ENCODE peak calls at places on chromosomes 12 and 14, in ten cellular contexts. H is upper lobe of right lung, N is colonic mucosa, G is tibial nerve, F is transverse colon, C is HCT116, T is Panc1, Z is A549, R is fibroblast of lung, M is mesenchymal stem cell. J is an unnamed sample.

GRCh38 chr12:106360400-106360994 is 2.9 kb downstream of the POLR3B start:
- DNase-seq in T (no peak), G (no peak), N (no peak), F (no peak), M (no peak), C (no peak), Z (no peak), R (no peak), H (no peak), J (no peak)

GRCh38 chr14:100294213-100294962 is 11.9 kb downstream of the SLC25A29 start:
- DNase-seq in F (peak; percentile 6), H (peak; percentile 47), R (no peak), M (no peak), G (no peak), Z (no peak), C (no peak), T (no peak), N (no peak), J (peak; percentile 6)

GRCh38 chr12:68686262-68686594 is 550 bp upstream of the NUP107 start:
- DNase-seq in N (no peak), R (no peak), C (no peak), F (no peak), T (no peak), Z (no peak), H (no peak), G (no peak), M (no peak), J (no peak)

GRCh38 chr14:26766726-26767125 is 168.9 kb upstream of the NOVA1 start:
- DNase-seq in H (no peak), M (no peak), T (no peak), R (peak; percentile 35), Z (no peak), C (no peak), G (no peak), F (no peak), N (no peak), J (no peak)

GRCh38 chr12:76085159-76085868 is 829 bp upstream of the NAP1L1 start:
- DNase-seq in H (no peak), R (no peak), M (peak; percentile 88), T (no peak), G (no peak), C (no peak), Z (no peak), F (no peak), N (peak; percentile 26), J (no peak)

GRCh38 chr12:124375789-124376175 is 80.9 kb downstream of the RFLNA start:
- DNase-seq in M (no peak), C (no peak), F (no peak), H (no peak), T (no peak), G (no peak), R (no peak), N (no peak), Z (no peak), J (no peak)

GRCh38 chr14:51873221-51873893 is 12.9 kb downstream of the GNG2 start:
- DNase-seq in M (peak; percentile 97), F (no peak), Z (peak; percentile 61), H (no peak), T (no peak), N (no peak), R (peak; percentile 94), G (no peak), C (peak; percentile 24), J (no peak)

GRCh38 chr12:54993181-54993835 is 8.7 kb upstream of the TESPA1 start:
- DNase-seq in T (peak; percentile 58), M (peak; percentile 65), N (peak; percentile 50), F (peak; percentile 36), Z (peak; percentile 63), R (peak; percentile 68), H (no peak), C (peak; percentile 74), G (peak; percentile 73), J (peak; percentile 65)

GRCh38 chr14:36941783-36942521 is 230.5 kb downstream of the SLC25A21 start:
- DNase-seq in N (peak; percentile 78), G (peak; percentile 86), H (peak; percentile 84), T (peak; percentile 64), M (peak; percentile 62), R (peak; percentile 69), Z (peak; percentile 34), F (peak; percentile 72), C (peak; percentile 60), J (peak; percentile 83)

GRCh38 chr14:91232631-91233030 is 11.9 kb downstream of the GPR68 start:
- DNase-seq in G (no peak), N (no peak), M (no peak), H (no peak), C (no peak), R (no peak), T (no peak), Z (no peak), F (no peak), J (no peak)

GRCh38 chr12:57837779-57838562 is 8.6 kb downstream of the CTDSP2 start:
- DNase-seq in M (peak; percentile 82), Z (no peak), R (peak; percentile 77), T (no peak), N (no peak), C (no peak), H (peak; percentile 76), F (no peak), G (no peak), J (no peak)

GRCh38 chr12:57840701-57841100 is 5.8 kb downstream of the CTDSP2 start:
- DNase-seq in Z (no peak), G (peak; percentile 49), M (peak; percentile 44), C (no peak), N (peak; percentile 53), T (no peak), R (no peak), F (no peak), H (no peak), J (no peak)

GRCh38 chr12:57838594-57839302 is 7.8 kb downstream of the CTDSP2 start:
- DNase-seq in R (no peak), C (no peak), M (no peak), N (no peak), F (no peak), G (no peak), Z (no peak), T (no peak), H (no peak), J (no peak)

GRCh38 chr12:57841445-57841844 is 5.1 kb downstream of the CTDSP2 start:
- DNase-seq in H (no peak), C (no peak), Z (no peak), G (no peak), T (no peak), N (no peak), F (no peak), M (no peak), R (no peak), J (no peak)

DNA sequence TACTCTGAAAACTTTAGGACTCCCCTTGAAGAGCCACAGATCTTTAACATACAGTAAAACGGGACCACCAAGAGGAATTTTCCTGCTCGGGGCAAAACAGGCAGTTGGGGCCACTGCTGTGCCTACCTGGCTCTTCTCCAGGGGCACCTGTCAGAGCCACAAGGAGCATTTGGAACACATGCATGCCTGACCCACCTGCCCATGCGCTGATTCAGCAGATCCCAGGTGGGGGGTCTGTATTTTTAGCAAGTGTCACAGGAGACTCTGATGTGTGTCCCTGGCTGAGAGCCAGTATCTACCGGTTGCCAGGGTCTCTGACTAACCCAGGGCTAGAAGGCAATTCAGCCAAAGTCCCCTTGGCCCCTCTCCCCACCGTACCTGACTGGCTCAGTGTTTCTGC is 6.5 kb downstream of the CTDSP2 start:
- DNase-seq in Z (no peak), F (no peak), C (no peak), M (no peak), T (no peak), N (no peak), R (no peak), G (no peak), H (no peak), J (no peak)
- H3K4me3 ChIP-seq in Z (no peak overlapping the region), F (no peak overlapping the region), C (no peak overlapping the region), M (no peak overlapping the region), T (no peak overlapping the region), N (no peak overlapping the region), R (no peak overlapping the region), G (no peak overlapping the region), H (peak overlapping the region; percentile 12), J (no peak overlapping the region)

DNA sequence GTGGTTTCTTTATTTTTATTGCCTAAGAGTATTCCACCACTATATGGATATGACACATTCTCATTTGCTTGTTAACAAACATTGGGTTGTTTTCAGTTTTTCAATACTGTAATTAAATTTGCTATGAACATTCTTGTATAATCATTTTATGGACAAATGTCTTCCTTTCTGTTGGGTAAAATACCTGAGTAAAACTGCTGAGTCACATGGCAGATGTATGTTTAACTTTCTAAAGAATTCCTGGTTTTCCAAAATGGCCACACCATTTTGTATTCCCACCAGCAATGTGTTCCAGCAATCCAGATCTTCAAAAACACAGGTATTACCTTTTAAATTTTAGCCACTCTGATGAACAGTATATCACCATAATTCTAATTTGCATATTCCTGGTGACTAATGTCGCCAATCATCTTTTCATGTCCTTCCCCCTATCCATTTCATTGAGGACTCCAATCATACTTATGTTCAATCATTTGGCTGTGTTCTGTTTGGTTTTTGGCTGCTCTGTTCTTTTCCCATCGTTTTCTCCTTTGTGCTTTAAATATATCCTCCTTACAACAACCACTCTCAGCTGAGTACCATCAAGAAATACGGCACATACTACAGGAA is 36.0 kb downstream of the CDK17 start:
- DNase-seq in G (no peak), C (no peak), N (no peak), H (no peak), R (no peak), T (no peak), F (no peak), Z (no peak), M (no peak), J (no peak)
- H3K4me1 ChIP-seq in G (no peaks in the 10 kb centered on the region), C (peaks cover 17% of the 10 kb centered on the region), N (no peaks in the 10 kb centered on the region), H (peaks cover 56% of the 10 kb centered on the region), R (peaks cover 4% of the 10 kb centered on the region), T (peaks cover 10% of the 10 kb centered on the region), F (peaks cover 25% of the 10 kb centered on the region), Z (peaks cover 20% of the 10 kb centered on the region), M (peaks cover 4% of the 10 kb centered on the region), J (peaks cover 6% of the 10 kb centered on the region)

GRCh38 chr14:106877527-106877926 is 1351.1 kb downstream of the TMEM121 start:
- DNase-seq in T (no peak), R (no peak), F (no peak), N (no peak), H (no peak), C (no peak), G (no peak), M (no peak), Z (no peak), J (no peak)
- H3K9me3 ChIP-seq in T (no peaks in the 10 kb centered on the region), R (no peaks in the 10 kb centered on the region), F (no peaks in the 10 kb centered on the region), N (no peaks in the 10 kb centered on the region), H (no peaks in the 10 kb centered on the region), C (peaks cover 6% of the 10 kb centered on the region), G (no peaks in the 10 kb centered on the region), M (no peaks in the 10 kb centered on the region), Z (no peaks in the 10 kb centered on the region), J (no peaks in the 10 kb centered on the region)

DNA sequence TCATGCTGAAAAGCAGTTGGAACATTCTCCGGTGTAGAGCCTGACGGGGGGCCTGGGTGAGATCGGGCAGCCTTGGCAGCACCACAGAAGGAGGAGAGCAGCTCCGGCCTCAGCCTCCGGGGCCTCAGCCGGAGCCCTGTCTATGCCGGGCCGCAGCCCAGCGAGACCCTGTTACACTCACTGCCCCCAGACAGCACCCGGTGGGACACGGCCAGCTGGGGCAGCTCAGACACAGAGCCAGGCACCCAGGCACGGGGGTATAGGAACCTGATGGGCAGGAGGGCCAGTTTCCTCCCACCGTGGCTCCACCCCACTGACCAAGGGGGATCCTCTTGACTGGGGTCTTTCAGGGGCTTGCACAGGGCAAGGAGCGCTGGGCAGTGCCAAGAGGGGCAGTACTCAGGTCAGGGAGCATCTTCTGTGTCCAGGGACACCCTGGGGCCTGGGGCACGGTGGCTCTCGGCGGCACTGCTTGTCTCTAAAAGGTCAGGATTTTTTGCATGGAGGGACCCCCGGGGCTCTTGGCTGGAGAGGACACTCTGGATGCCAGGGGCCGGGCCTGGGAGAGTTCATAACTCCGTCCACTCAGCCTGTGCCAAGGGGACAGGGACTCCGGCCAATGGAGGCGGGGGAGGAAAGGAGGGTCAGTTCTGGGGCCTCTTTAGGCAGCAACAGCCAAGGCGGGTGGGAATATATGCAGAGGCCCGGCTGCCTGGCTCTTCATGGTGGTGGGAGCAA is 9.4 kb downstream of the INF2 start:
- DNase-seq in Z (no peak), N (no peak), R (no peak), T (no peak), M (no peak), F (no peak), C (no peak), G (no peak), H (no peak), J (no peak)
- H3K4me3 ChIP-seq in Z (no peak overlapping the region), N (no peak overlapping the region), R (no peak overlapping the region), T (no peak overlapping the region), M (no peak overlapping the region), F (no peak overlapping the region), C (no peak overlapping the region), G (peak overlapping the region; percentile 15), H (peak overlapping the region; percentile 8), J (no peak overlapping the region)

J was measured in HAP-1.